ENCODE peak calls at places on chromosomes 1 and 21, in four cellular contexts. F is ovary, X is choroid plexus epithelial cell, Z is omental fat pad. O is an unnamed sample.
A peak's percentile ranks its signal among the peaks of the same experiment; 100 is the strongest.

GRCh38 chr1:53511933-53512806 is 53.0 kb downstream of the DMRTB1 start:
- DNase-seq in F (no peak), X (peak; percentile 88), Z (no peak), O (peak; percentile 94)

GRCh38 chr21:26100573-26100972 is 70.0 kb downstream of the APP start:
- DNase-seq in F (no peak), X (no peak), Z (no peak), O (no peak)

GRCh38 chr1:87106867-87107266 is 192.4 kb downstream of the HS2ST1 start:
- DNase-seq in F (no peak), X (no peak), Z (no peak), O (no peak)

GRCh38 chr1:177448652-177449351 is 278.0 kb downstream of the BRINP2 start:
- DNase-seq in F (no peak), X (no peak), Z (no peak), O (peak; percentile 27)

GRCh38 chr1:71908871-71909390 is 373.4 kb downstream of the NEGR1 start:
- DNase-seq in F (no peak), X (no peak), Z (no peak), O (no peak)

GRCh38 chr1:69911301-69911801 is 294.0 kb downstream of the LRRC40 start:
- DNase-seq in F (no peak), X (peak; percentile 92), Z (no peak), O (peak; percentile 46)

GRCh38 chr21:26280715-26281310 is 110.2 kb upstream of the APP start:
- DNase-seq in F (no peak), X (no peak), Z (no peak), O (no peak)

GRCh38 chr1:23548704-23549143 is 10.6 kb downstream of the ID3 start:
- DNase-seq in F (no peak), X (peak; percentile 40), Z (no peak), O (no peak)

GRCh38 chr1:156489166-156489934 is 11.2 kb downstream of the MEF2D start:
- DNase-seq in F (peak; percentile 59), X (no peak), Z (no peak), O (no peak)

GRCh38 chr1:26602378-26602959 is 72.9 kb downstream of the RPS6KA1 start:
- DNase-seq in F (no peak), X (peak; percentile 78), Z (no peak), O (peak; percentile 31)

GRCh38 chr1:32005522-32005921 is 8.1 kb upstream of the KHDRBS1 start:
- DNase-seq in F (no peak), X (no peak), Z (no peak), O (no peak)

GRCh38 chr1:219294251-219294650 is 120.6 kb downstream of the LYPLAL1 start:
- DNase-seq in F (no peak), X (no peak), Z (no peak), O (no peak)

GRCh38 chr1:114033961-114034360 is 54.7 kb downstream of the OLFML3 start:
- DNase-seq in F (no peak), X (no peak), Z (no peak), O (no peak)

GRCh38 chr1:45677751-45678245 is 8.5 kb downstream of the GPBP1L1 start:
- DNase-seq in F (no peak), X (no peak), Z (no peak), O (peak; percentile 5)

GRCh38 chr1:68131261-68131660 is 80.8 kb upstream of the DIRAS3 start:
- DNase-seq in F (no peak), X (no peak), Z (no peak), O (no peak)

GRCh38 chr1:9473032-9473792 is 66.1 kb upstream of the SLC25A33 start:
- DNase-seq in F (peak; percentile 66), X (peak; percentile 91), Z (peak; percentile 36), O (peak; percentile 93)

GRCh38 chr1:46406881-46407608 is 12.9 kb downstream of the FAAH start:
- DNase-seq in F (no peak), X (peak; percentile 14), Z (no peak), O (no peak)

GRCh38 chr21:44892536-44893277 is 19.2 kb upstream of the PTTG1IP start:
- DNase-seq in F (no peak), X (peak; percentile 62), Z (peak; percentile 58), O (no peak)

GRCh38 chr1:25780318-25781129 is 19.5 kb upstream of the SELENON start:
- DNase-seq in F (peak; percentile 67), X (peak; percentile 75), Z (no peak), O (no peak)

GRCh38 chr1:2534775-2535387 is 4.8 kb upstream of the HES5 start:
- DNase-seq in F (no peak), X (peak; percentile 66), Z (no peak), O (peak; percentile 48)

GRCh38 chr1:196608401-196609113 is at the start of gene KCNT2:
- DNase-seq in F (peak; percentile 80), X (peak; percentile 86), Z (no peak), O (peak; percentile 85)

GRCh38 chr1:183106166-183106565 is 79.9 kb upstream of the LAMC2 start:
- DNase-seq in F (no peak), X (peak; percentile 52), Z (no peak), O (peak; percentile 62)

GRCh38 chr1:154812911-154813816 is 56.9 kb downstream of the KCNN3 start:
- DNase-seq in F (peak; percentile 45), X (peak; percentile 47), Z (no peak), O (peak; percentile 20)

GRCh38 chr1:26531651-26532131 is 2.1 kb downstream of the RPS6KA1 start:
- DNase-seq in F (no peak), X (no peak), Z (no peak), O (no peak)

GRCh38 chr1:51578383-51579109 is 38.3 kb upstream of the OSBPL9 start:
- DNase-seq in F (no peak), X (no peak), Z (no peak), O (no peak)

GRCh38 chr1:65459397-65459768 is 38.9 kb downstream of the LEPR start:
- DNase-seq in F (no peak), X (peak; percentile 69), Z (no peak), O (no peak)

GRCh38 chr1:91036894-91037829 is 15.3 kb upstream of the ZNF644 start:
- DNase-seq in F (no peak), X (peak; percentile 60), Z (no peak), O (no peak)

GRCh38 chr1:48492392-48492791 is 20.4 kb upstream of the SPATA6 start:
- DNase-seq in F (no peak), X (no peak), Z (no peak), O (no peak)

GRCh38 chr1:151056574-151056973 is 2.8 kb downstream of the CDC42SE1 start:
- DNase-seq in F (no peak), X (no peak), Z (no peak), O (no peak)

GRCh38 chr21:25689226-25689625 is 45.5 kb downstream of the ATP5PF start:
- DNase-seq in F (no peak), X (no peak), Z (no peak), O (peak; percentile 2)

GRCh38 chr1:17755120-17755519 is at the start of gene ACTL8:
- DNase-seq in F (no peak), X (no peak), Z (no peak), O (no peak)

GRCh38 chr1:17757426-17757825 is 2.3 kb downstream of the ACTL8 start:
- DNase-seq in F (no peak), X (no peak), Z (no peak), O (no peak)

GRCh38 chr1:17762313-17762712 is 7.2 kb downstream of the ACTL8 start:
- DNase-seq in F (no peak), X (no peak), Z (no peak), O (no peak)

GRCh38 chr1:17763995-17764394 is 8.9 kb downstream of the ACTL8 start:
- DNase-seq in F (no peak), X (peak; percentile 18), Z (no peak), O (no peak)

DNA sequence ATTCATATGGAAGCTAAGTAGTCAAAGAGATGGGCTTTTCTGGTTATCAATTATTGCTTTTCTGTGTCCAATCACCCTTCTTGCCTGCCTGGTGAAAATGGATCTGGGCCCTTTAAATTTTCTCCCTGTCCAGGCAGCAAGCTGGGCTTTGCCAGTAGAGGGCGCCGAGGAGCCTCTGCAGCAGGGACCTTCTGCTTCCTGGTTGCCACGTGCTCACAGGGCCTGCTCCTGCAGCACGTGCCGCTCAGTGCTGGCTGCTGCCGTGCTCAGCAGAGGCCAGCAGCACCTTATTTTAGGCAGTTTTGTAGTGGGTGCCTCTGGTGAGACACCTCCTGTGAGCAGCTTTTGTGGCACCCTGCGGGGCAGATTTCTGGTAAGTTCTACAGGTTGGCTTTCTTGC is 4.0 kb downstream of the ACTL8 start:
- DNase-seq in F (no peak), X (no peak), Z (no peak), O (no peak)
- TF ChIP-seq CTCF in F (no peak), X (peak; percentile 34), Z (no peak), O (no peak)

DNA sequence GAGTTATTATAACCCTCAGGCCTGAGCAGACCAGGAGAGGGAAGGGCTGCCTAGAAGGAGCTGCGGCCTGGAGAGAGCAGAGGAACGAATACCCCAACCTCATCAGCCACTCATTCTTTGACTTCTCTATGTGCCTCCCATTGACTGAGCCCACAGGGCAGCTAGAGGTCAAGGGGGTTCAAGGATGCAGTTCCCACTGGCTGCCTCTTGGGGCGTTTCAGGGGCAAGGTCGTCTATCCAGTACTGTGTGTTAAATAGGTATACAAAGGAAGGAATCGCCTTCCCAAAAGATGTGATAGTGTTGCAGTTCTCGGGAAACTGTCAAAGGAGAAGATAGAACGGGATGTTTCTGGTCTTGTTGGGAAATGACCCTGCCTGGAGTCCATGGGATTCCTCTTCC is 250.6 kb downstream of the PRDM2 start:
- DNase-seq in F (no peak), X (no peak), Z (no peak), O (no peak)
- TF ChIP-seq CTCF in F (no peak), X (peak; percentile 27), Z (no peak), O (no peak)

DNA sequence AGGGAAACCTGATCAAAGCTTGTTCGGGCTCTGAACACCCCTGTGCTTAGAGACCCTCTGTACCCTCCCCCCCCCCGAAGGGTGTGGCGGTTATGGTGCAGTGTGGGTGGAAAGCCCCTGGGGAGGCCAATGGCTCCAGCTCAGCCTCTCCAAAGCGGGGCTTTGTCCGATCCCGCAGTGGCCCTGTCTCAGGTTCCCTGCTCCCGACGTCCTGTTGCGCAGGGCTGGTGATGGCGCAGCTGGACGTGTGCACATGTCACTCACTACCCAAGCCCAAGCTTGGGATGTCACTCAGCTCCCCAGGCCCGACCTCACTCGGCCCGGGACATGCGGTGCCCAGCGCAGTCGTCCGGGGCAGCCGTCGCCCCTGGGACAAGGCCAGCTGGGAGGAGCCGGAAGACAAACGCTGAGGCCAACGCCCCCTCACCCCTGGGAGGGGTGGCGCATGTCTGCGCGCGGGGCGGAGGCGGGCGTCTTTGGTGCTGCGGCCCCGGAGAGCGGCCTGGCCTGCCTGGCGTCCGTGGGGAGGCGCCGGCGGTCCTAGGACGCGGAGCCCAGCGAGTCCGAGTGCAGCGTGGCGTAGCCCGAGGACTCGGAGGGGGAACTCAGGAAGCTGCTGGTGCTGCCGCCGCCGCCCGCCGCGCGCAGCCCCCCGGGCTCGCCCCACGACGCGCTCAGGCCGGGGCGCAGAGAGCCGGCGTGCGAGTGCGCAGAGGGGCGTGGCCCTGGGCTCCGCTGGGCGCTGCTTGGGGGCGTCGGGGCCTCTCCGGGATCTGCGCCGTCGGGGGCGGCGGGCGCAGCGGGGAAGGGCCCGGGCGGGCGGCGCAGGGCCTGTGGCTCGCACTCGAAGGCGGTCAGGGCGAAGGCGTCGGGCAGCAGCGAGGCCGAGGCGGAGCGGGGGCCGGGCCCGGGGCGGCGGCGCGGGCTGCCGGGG is 5.1 kb downstream of the HES3 start:
- DNase-seq in F (peak; percentile 42), X (no peak), Z (no peak), O (no peak)
- TF ChIP-seq CTCF in F (no peak), X (no peak), Z (no peak), O (no peak)

GRCh38 chr1:3651939-3652537 is at the start of gene TP73:
- DNase-seq in F (peak; percentile 33), X (no peak), Z (no peak), O (no peak)

GRCh38 chr1:3650248-3651010 is 526 bp upstream of the WRAP73 start:
- DNase-seq in F (no peak), X (no peak), Z (no peak), O (no peak)

GRCh38 chr1:3651011-3651938 is 1.0 kb upstream of the TP73 start:
- DNase-seq in F (no peak), X (no peak), Z (no peak), O (no peak)

GRCh38 chr1:3646596-3646995 is 3.3 kb downstream of the WRAP73 start:
- DNase-seq in F (no peak), X (no peak), Z (no peak), O (no peak)

GRCh38 chr1:3649342-3650247 is at the start of gene WRAP73:
- DNase-seq in F (peak; percentile 81), X (peak; percentile 93), Z (peak; percentile 74), O (peak; percentile 82)
- TF ChIP-seq CTCF in F (no peak), X (no peak), Z (no peak), O (peak; percentile 5)

O was measured in astrocyte.